ENCODE peak calls at places on chromosomes 11 and 22, in ten cellular contexts. E is MM.1S; C is endothelial cell; U is IMR-90; K is uterus; I is upper lobe of right lung; Z is psoas muscle; P is foreskin fibroblast; R is neural crest cell; W is CD8-positive, alpha-beta T cell. J is an unnamed sample.

GRCh38 chr22:18033204-18033998 is 9.0 kb upstream of the MICAL3 start:
- DNase-seq in I (no peak), K (peak; percentile 39), C (no peak), W (no peak), P (peak; percentile 62), R (no peak), Z (no peak), U (peak; percentile 41), E (no peak), J (no peak)

GRCh38 chr11:96242191-96242845 is 100.7 kb downstream of the MAML2 start:
- DNase-seq in R (no peak), P (peak; percentile 61), E (no peak), I (no peak), Z (no peak), U (no peak), C (no peak), K (no peak), W (no peak), J (no peak)

GRCh38 chr22:18065256-18065655 is 12.5 kb upstream of the PEX26 start:
- DNase-seq in E (no peak), P (no peak), I (peak; percentile 37), U (no peak), K (no peak), R (no peak), C (no peak), W (no peak), Z (no peak), J (no peak)

GRCh38 chr22:38843201-38843715 is 570 bp downstream of the NPTXR start:
- DNase-seq in E (no peak), P (peak; percentile 91), Z (peak; percentile 71), K (peak; percentile 63), I (peak; percentile 75), W (peak; percentile 30), U (peak; percentile 81), C (peak; percentile 61), R (peak; percentile 53), J (peak; percentile 24)

GRCh38 chr11:73402834-73403185 is 26.6 kb downstream of the RELT start:
- DNase-seq in W (no peak), Z (no peak), R (no peak), U (no peak), E (peak; percentile 30), I (no peak), P (peak; percentile 43), K (no peak), C (no peak), J (no peak)

GRCh38 chr11:123616505-123617198 is 37.8 kb downstream of the SCN3B start:
- DNase-seq in P (peak; percentile 81), Z (peak; percentile 84), U (peak; percentile 86), R (no peak), E (no peak), C (no peak), W (no peak), K (peak; percentile 77), I (no peak), J (peak; percentile 34)

GRCh38 chr11:2518112-2518982 is 73.5 kb downstream of the KCNQ1 start:
- DNase-seq in R (no peak), K (peak; percentile 8), I (peak; percentile 51), E (no peak), W (no peak), Z (peak; percentile 35), C (peak; percentile 2), P (no peak), U (no peak), J (no peak)

GRCh38 chr22:36106910-36107309 is 53.6 kb downstream of the APOL3 start:
- DNase-seq in Z (no peak), W (no peak), K (no peak), C (no peak), U (no peak), R (no peak), I (no peak), E (no peak), P (no peak), J (no peak)

DNA sequence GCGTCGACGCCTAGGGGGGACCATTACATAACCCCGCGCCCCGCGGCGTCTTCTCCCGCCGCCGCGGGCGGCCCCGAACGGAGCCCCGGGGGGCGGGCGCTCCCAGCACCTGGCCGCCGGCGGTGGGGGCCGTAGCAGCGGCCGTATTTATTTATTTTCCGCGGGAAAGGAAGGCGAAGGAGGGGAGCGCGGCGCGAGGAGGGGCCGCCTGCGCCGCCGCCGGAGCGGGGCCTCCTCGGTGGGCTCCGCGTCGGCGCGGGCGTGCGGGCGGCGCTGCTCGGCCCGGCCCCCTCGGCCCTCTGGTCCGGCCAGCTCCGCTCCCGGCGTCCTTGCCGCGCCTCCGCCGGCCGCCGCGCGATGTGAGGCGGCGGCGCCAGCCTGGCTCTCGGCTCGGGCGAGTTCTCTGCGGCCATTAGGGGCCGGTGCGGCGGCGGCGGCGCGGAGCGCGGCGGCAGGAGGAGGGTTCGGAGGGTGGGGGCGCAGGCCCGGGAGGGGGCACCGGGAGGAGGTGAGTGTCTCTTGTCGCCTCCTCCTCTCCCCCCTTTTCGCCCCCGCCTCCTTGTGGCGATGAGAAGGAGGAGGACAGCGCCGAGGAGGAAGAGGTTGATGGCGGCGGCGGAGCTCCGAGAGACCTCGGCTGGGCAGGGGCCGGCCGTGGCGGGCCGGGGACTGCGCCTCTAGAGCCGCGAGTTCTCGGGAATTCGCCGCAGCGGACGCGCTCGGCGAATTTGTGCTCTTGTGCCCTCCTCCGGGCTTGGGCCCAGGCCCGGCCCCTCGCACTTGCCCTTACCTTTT is at the start of gene EP300:
- DNase-seq in C (peak; percentile 68), W (peak; percentile 83), Z (peak; percentile 95), K (peak; percentile 83), U (peak; percentile 68), R (peak; percentile 56), I (peak; percentile 94), P (peak; percentile 91), E (peak; percentile 90), J (peak; percentile 61)
- TF ChIP-seq CTCF in C (no peak), W (no peak), Z (peak; percentile 28), K (peak; percentile 47), U (peak; percentile 19), R (peak; percentile 44), I (peak; percentile 36), P (peak; percentile 13), E (peak; percentile 22), J (peak; percentile 65)

GRCh38 chr22:50014655-50015401 is 2.3 kb upstream of the IL17REL start:
- DNase-seq in E (no peak), K (no peak), P (no peak), U (no peak), C (peak; percentile 5), R (no peak), W (no peak), Z (no peak), I (peak; percentile 62), J (no peak)

GRCh38 chr22:50014053-50014501 is 1.5 kb upstream of the IL17REL start:
- DNase-seq in R (no peak), K (no peak), W (no peak), Z (no peak), C (no peak), E (no peak), P (no peak), U (no peak), I (peak; percentile 59), J (no peak)

GRCh38 chr22:50010676-50011446 is 1.7 kb downstream of the IL17REL start:
- DNase-seq in U (no peak), C (peak; percentile 4), W (no peak), K (no peak), I (peak; percentile 58), Z (no peak), E (no peak), P (no peak), R (no peak), J (no peak)

GRCh38 chr22:50011447-50012200 is 941 bp downstream of the IL17REL start:
- DNase-seq in I (peak; percentile 72), P (no peak), K (no peak), W (no peak), U (no peak), Z (no peak), C (peak; percentile 4), E (no peak), R (no peak), J (no peak)

DNA sequence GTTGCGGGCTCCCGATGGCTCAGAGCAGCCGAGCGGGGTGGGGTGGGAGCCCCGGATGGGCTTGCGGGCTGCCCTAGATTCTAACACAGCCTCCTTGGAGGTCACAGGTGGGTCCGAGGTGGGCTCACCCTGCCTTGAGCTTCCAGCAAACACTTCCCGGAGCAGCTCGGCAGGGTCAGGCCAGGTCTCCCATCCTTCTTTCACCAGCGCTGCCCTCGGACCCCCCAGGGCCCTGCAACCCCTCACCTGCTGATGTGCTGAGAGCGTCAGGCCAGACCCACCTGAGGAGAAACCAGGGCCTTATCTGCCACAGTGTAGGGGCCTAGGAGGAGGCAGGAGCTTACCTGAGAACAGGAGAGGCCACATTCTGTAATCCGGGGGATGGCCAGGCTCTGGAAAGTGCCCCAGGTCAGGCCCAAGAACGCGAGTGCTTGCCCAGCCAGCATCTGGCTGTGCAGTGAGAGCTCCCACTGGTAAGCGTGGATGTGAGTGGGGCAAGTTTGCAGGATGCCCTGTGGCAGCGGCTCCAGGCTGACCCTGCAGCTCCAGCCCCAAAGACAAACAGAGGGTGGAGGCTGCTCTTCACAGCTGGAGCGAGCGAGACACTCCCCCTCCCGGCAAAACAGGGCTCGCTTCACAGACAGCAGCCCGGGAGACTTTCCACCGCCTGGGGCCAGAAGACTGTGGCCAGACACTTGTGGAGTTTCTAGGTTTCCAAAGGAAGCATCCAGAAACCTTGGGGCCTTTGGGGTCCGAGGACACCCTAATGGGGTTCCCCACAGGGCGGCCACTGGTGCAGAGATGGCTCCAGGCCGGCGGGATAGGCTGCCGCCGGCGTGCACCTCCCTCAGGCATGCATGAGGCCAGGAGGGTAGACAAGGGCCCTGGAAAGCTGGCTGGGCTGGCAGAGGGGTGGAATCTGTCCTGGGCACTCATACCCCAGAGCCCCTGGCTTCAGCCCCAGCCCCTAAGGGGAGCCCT is at the start of gene IL17REL:
- DNase-seq in C (peak; percentile 8), K (peak; percentile 34), I (peak; percentile 57), E (no peak), P (peak; percentile 58), R (no peak), U (peak; percentile 10), Z (no peak), W (no peak), J (peak; percentile 6)
- TF ChIP-seq CTCF in C (no peak), K (peak; percentile 11), I (peak; percentile 4), E (no peak), P (peak; percentile 17), R (no peak), U (no peak), Z (no peak), W (no peak), J (no peak)

GRCh38 chr11:14460147-14460546 is 39.5 kb downstream of the COPB1 start:
- DNase-seq in C (no peak), R (no peak), W (no peak), E (no peak), K (no peak), I (no peak), P (no peak), Z (no peak), U (no peak), J (no peak)

GRCh38 chr11:14455648-14456430 is 43.8 kb downstream of the COPB1 start:
- DNase-seq in I (no peak), E (no peak), U (peak; percentile 66), R (no peak), P (peak; percentile 46), Z (no peak), W (no peak), C (no peak), K (no peak), J (no peak)

GRCh38 chr11:14458377-14458776 is 41.2 kb downstream of the COPB1 start:
- DNase-seq in Z (no peak), P (no peak), K (no peak), C (no peak), U (no peak), R (no peak), W (no peak), E (no peak), I (no peak), J (no peak)

GRCh38 chr11:14451825-14452224 is 47.8 kb downstream of the COPB1 start:
- DNase-seq in W (no peak), P (peak; percentile 52), R (no peak), C (no peak), E (no peak), Z (no peak), U (peak; percentile 56), I (no peak), K (no peak), J (peak; percentile 25)

DNA sequence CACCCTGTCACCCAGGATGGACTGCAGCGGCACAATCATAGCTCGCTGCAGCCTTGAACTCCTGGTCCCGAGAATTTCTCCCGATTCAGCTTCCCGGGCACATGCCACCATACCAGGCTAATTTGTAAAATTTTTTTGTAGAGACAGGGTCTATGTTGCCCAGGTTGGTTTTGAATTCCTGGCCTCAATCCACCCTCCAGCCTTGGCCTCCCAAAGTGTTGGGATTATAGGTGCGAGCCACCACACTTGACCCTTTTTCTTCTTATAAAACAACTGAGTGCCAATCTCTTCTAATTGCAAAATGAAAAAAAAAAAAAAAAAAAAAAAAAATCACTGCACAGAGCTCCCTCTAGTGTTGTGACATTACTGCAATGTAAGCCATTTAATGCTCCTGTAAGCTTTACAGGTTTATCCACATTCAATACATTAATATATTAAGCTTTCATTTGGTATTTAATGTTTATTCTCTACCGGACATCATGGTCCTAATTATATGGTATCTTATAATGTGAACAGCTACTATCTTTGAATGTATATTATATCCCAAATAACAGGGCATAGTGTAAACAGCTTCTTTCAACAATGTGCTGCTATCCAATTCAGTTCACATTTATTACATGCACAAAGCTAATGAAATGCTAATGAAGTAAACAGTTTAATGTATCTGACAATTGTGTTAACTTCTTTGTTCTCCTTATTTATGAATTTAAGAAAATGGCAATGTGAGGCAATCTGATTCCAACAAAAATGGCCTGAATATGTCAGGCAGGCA is 44.6 kb downstream of the COPB1 start:
- DNase-seq in C (no peak), U (peak; percentile 39), R (no peak), P (peak; percentile 54), K (no peak), I (no peak), W (no peak), E (no peak), Z (no peak), J (no peak)
- TF ChIP-seq CTCF in C (peak; percentile 66), U (peak; percentile 76), R (peak; percentile 77), P (peak; percentile 58), K (peak; percentile 41), I (peak; percentile 66), W (peak; percentile 75), E (peak; percentile 56), Z (peak; percentile 72), J (peak; percentile 87)

DNA sequence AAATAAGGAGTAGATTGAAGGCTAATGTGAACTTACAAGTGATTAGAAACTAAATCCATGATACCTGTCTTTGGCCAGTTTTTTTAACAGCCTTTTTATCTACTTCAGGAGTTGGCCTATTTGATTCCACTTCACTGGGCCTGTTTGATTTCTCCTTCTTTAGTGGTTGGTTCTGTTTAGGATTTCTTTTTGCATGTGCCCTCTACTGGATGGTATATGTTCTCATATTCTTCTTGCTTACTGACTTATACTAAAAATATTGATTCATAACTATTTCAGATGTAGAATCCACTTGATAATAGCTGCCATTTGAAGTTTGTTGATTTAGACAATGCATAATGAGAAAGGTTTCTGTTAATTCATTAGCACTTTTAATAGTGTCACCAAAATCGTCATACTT is 53.9 kb downstream of the USP47 start:
- DNase-seq in K (no peak), Z (no peak), I (no peak), P (peak; percentile 26), U (peak; percentile 10), C (no peak), E (no peak), W (no peak), R (no peak), J (peak; percentile 31)
- TF ChIP-seq CTCF in K (no peak), Z (no peak), I (no peak), P (peak; percentile 28), U (peak; percentile 26), C (no peak), E (no peak), W (no peak), R (no peak), J (peak; percentile 70)

J was measured in HFFc6.